ENCODE peak calls at places on chromosomes 11 and 22, in four cellular contexts. F is HepG2, B is SK-N-SH, P is GM12878. J is an unnamed sample.

GRCh38 chr11:91624021-91624420 is 600.6 kb upstream of the FAT3 start:
- DNase-seq in P (no peak), B (no peak), F (no peak), J (no peak)

GRCh38 chr11:84722583-84723108 is 904.5 kb downstream of the DLG2 start:
- DNase-seq in P (no peak), F (no peak), B (no peak), J (no peak)

GRCh38 chr22:49018601-49019000 is 809.1 kb downstream of the BRD1 start:
- DNase-seq in P (no peak), F (no peak), B (no peak), J (no peak)

GRCh38 chr11:41379084-41379483 is 80.4 kb downstream of the LRRC4C start:
- DNase-seq in P (no peak), F (no peak), B (no peak), J (no peak)

GRCh38 chr11:90222152-90222458 is 744 bp downstream of the CHORDC1 start:
- DNase-seq in F (no peak), B (no peak), P (no peak), J (no peak)

GRCh38 chr22:20080776-20081654 is 974 bp downstream of the DGCR8 start:
- DNase-seq in B (peak), P (no peak), F (peak), J (no peak)

GRCh38 chr11:69366591-69366990 is 72.6 kb downstream of the MYEOV start:
- DNase-seq in B (no peak), F (no peak), P (no peak), J (no peak)

GRCh38 chr11:61472282-61472681 is 36.3 kb upstream of the LRRC10B start:
- DNase-seq in P (no peak), F (no peak), B (no peak), J (no peak)

GRCh38 chr11:101127348-101127698 is 2.3 kb downstream of the PGR start:
- DNase-seq in P (no peak), B (no peak), F (no peak), J (no peak)

GRCh38 chr11:129854229-129854805 is 38.7 kb downstream of the TMEM45B start:
- DNase-seq in P (no peak), F (no peak), B (no peak), J (no peak)

GRCh38 chr11:68141247-68142027 is 20.2 kb upstream of the CHKA start:
- DNase-seq in F (no peak), B (no peak), P (no peak), J (no peak)

GRCh38 chr11:2732261-2732939 is 32.6 kb upstream of the KCNQ1OT1 start:
- DNase-seq in B (no peak), P (no peak), F (peak), J (no peak)

GRCh38 chr11:12196335-12196734 is 85.9 kb downstream of the MICAL2 start:
- DNase-seq in F (no peak), B (no peak), P (no peak), J (no peak)

GRCh38 chr22:45007946-45008852 is 1.6 kb downstream of the PHF21B start:
- DNase-seq in F (no peak), P (no peak), B (peak), J (no peak)

GRCh38 chr11:19208959-19209568 is 7.3 kb upstream of the CSRP3 start:
- DNase-seq in F (no peak), B (no peak), P (no peak), J (no peak)

GRCh38 chr22:20015971-20016733 is 471 bp downstream of the ARVCF start:
- DNase-seq in B (peak), F (peak), P (no peak), J (no peak)

GRCh38 chr11:73204711-73205121 is 13.4 kb upstream of the P2RY2 start:
- DNase-seq in F (no peak), B (no peak), P (no peak), J (no peak)

GRCh38 chr11:120168108-120168959 is 30.4 kb upstream of the TRIM29 start:
- DNase-seq in B (no peak), P (no peak), F (no peak), J (no peak)

GRCh38 chr11:77374108-77374507 is 72.6 kb upstream of the GDPD4 start:
- DNase-seq in P (no peak), F (no peak), B (no peak), J (no peak)

GRCh38 chr11:122781378-122782040 is 56.8 kb upstream of the CRTAM start:
- DNase-seq in F (peak), B (peak), P (no peak), J (peak)

GRCh38 chr11:94131363-94132115 is 2.9 kb downstream of the PANX1 start:
- DNase-seq in F (no peak), B (peak), P (no peak), J (peak)

GRCh38 chr11:48020092-48020755 is 39.9 kb downstream of the PTPRJ start:
- DNase-seq in F (no peak), P (peak), B (no peak), J (no peak)

GRCh38 chr11:68355471-68355870 is 43.1 kb downstream of the LRP5 start:
- DNase-seq in B (no peak), P (no peak), F (no peak), J (no peak)

GRCh38 chr11:18011633-18012313 is 1.1 kb downstream of the SERGEF start:
- DNase-seq in P (no peak), F (peak), B (peak), J (no peak)

GRCh38 chr22:20536590-20537324 is 29.3 kb downstream of the MED15 start:
- DNase-seq in F (no peak), B (peak), P (no peak), J (no peak)

GRCh38 chr22:17924076-17924475 is 100.3 kb downstream of the MICAL3 start:
- DNase-seq in F (no peak), B (no peak), P (no peak), J (no peak)

GRCh38 chr11:120215634-120216033 is 4.8 kb downstream of the OAF start:
- DNase-seq in B (no peak), P (no peak), F (no peak), J (no peak)

GRCh38 chr11:77396911-77397310 is 77.0 kb downstream of the PAK1 start:
- DNase-seq in F (no peak), B (no peak), P (no peak), J (no peak)

GRCh38 chr22:29078869-29079207 is 6.0 kb downstream of the KREMEN1 start:
- DNase-seq in F (no peak), B (no peak), P (no peak), J (no peak)

GRCh38 chr11:84019576-84020194 is 733.5 kb upstream of the CCDC90B start:
- DNase-seq in F (no peak), B (no peak), P (no peak), J (no peak)

GRCh38 chr11:16605440-16605970 is 132.9 kb upstream of the C11orf58 start:
- DNase-seq in P (no peak), B (peak), F (no peak), J (no peak)

GRCh38 chr11:58059011-58059358 is 28.2 kb downstream of the OR6Q1 start:
- DNase-seq in F (peak), P (no peak), B (no peak), J (no peak)

GRCh38 chr11:14656536-14657457 is 13.2 kb downstream of the PDE3B start:
- DNase-seq in F (peak), P (no peak), B (no peak), J (no peak)

GRCh38 chr11:100706179-100706578 is 19.1 kb downstream of the ARHGAP42 start:
- DNase-seq in F (no peak), P (no peak), B (no peak), J (no peak)

GRCh38 chr11:116986521-116987105 is 111.6 kb downstream of the SIK3 start:
- DNase-seq in P (peak), F (peak), B (no peak), J (no peak)

GRCh38 chr11:72716291-72716690 is 35.9 kb downstream of the ARAP1 start:
- DNase-seq in F (no peak), B (peak), P (no peak), J (no peak)

GRCh38 chr11:64457416-64458010 is 98.6 kb downstream of the RPS6KA4 start:
- DNase-seq in F (no peak), P (no peak), B (no peak), J (no peak)
- TF ChIP-seq TCF12 in F (no peak), P (no peak), B (no peak), J (no peak)

DNA sequence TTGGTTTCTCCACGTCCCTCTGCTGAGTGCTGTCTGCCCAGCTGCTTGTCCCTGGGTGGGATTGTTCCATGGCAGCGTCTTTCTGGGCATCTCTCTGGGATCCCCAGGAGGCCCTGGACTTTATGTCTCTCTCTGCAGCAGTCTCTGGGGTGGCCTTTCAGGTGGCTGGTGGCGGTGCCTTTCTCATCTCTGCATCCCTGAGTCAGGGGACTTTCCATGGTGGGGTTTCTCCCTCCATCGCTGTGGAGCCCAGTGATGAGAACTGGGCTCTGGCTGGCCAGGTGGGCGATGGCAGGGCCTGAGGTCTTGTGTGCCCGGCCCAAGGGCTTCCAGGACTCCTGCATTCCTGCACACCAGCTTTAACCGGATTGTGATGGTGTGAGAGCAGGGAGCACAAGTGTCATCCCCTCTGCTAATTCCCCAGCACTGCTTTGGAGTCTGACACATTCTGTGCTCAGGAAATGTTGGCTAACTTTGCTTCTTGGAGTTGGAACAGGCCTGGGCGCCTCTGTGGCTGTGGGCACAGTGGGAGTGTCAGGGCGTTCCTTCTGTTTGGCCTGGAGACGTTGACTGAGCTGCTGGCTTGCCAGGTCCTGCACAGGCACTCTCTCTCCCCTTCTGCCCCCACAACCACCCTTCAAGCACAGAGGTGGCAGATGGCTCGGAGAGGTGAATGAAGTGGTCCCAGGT is 27.9 kb downstream of the FAM83F start:
- DNase-seq in F (no peak), B (no peak), P (no peak), J (no peak)
- TF ChIP-seq RAD21 in F (no peak), B (no peak), P (no peak), J (no peak)

GRCh38 chr11:110086892-110087309 is 6.3 kb upstream of the ZC3H12C start:
- DNase-seq in P (no peak), B (no peak), F (no peak), J (no peak)
- TF ChIP-seq TCF12 in P (no peak), B (no peak), F (no peak), J (no peak)

GRCh38 chr11:28673687-28674431 is 565.7 kb downstream of the METTL15 start:
- DNase-seq in P (no peak), B (no peak), F (no peak), J (no peak)
- TF ChIP-seq RAD21 in P (no peak), B (no peak), F (no peak), J (no peak)

DNA sequence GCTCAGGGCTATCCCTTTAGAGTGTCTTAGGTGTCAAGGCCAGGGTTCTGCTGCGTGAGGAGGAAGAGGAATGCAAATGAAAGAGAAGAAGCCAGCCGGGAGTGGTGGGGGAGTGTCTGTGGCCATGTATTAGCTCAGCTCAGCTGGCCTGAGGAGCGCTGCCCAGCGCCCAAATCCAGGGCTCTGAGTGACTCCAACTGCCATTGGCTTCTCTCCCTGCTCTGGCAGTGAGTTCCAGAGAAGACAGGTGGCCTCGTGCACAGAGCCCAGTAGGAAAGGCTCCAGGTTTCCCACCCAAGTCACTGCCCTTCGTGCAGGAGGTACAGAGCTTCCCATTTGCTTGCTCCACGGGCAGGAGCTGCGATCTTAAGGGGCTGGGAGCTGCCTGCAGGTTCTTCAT is 302.0 kb downstream of the KIRREL3 start:
- DNase-seq in P (no peak), F (no peak), B (no peak), J (no peak)
- TF ChIP-seq TCF12 in P (no peak), F (no peak), B (no peak), J (no peak)

GRCh38 chr22:23261900-23262450 is 81.7 kb downstream of the BCR start:
- DNase-seq in B (no peak), F (no peak), P (no peak), J (no peak)
- TF ChIP-seq RAD21 in B (no peak), F (no peak), P (no peak), J (no peak)

GRCh38 chr11:27722117-27722844 is 22.0 kb upstream of the BDNF start:
- DNase-seq in F (no peak), P (no peak), B (peak), J (no peak)
- TF ChIP-seq TCF12 in F (no peak), P (no peak), B (no peak), J (no peak)

DNA sequence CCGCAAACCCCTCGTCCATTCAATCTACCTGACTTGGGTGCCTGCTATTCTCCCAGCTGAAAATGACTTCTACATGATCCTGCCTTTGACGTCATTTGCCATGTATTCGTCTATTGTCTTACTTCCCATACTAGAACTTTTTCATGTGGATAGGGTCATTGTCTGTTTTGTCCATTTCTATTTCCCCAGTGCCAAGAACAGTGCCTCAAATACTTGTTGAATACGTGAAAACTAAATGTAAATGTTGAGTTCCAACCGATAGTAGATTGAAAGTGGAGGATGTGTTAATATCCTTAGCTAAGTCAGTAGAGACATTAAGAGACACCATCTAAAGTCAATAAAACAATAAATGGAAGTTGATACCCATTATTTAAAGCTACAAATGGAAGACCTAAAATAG is 920 bp downstream of the TRIM68 start:
- DNase-seq in P (no peak), F (no peak), B (no peak), J (no peak)
- TF ChIP-seq RAD21 in P (no peak), F (no peak), B (no peak), J (no peak)

DNA sequence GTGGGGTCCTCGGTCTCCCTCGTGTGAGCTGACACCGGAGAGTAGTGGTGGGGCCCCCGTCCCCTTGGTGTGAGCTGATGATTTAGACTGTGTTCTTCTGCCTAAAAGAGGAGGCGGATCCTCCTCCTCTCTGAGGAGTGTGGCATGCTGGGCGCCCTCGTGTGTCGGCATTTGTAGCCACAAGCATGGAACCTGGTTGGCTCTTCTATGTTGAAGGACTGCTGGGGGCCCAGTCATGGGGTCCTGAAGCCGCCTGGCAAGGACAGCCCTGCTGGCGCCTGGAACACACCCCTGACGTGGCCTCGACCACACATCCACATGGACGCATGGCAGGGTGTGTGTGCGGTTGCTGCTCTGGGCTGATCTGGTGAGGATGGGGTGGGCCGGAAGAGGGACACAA is 50.2 kb downstream of the AP2A2 start:
- DNase-seq in B (peak), P (no peak), F (peak), J (peak)
- TF ChIP-seq TCF12 in B (no peak), P (no peak), F (no peak), J (no peak)